ENCODE peak calls at places on chromosomes 16 and 17, in ten cellular contexts. One of them, this sample, is unnamed.
A peak's percentile ranks its signal among the peaks of the same experiment; 100 is the strongest.

GRCh38 chr17:19317359-19318095 is 45.0 kb downstream of the B9D1 start:
- DNase-seq in stimulated activated CD8-positive, alpha-beta memory T cell treated with anti-CD3 and anti-CD28 coated beads, Interleukin-12 subunit alpha, Interleukin-12 subunit beta, amount 100 ng/mL, for 4 hours: no peak
- DNase-seq in hypothalamus: peak; percentile 84
- DNase-seq in CD8-positive, alpha-beta T cell: no peak
- DNase-seq in mucosa of descending colon: peak; percentile 83
- DNase-seq in Caco-2: no peak
- DNase-seq in HTR-8/SVneo: peak; percentile 89
- DNase-seq in iPS-NIHi11: peak; percentile 88
- DNase-seq in GF-D8: no peak
- DNase-seq in heart right ventricle: peak; percentile 89
- DNase-seq in this sample: peak; percentile 98

GRCh38 chr16:84482001-84482891 is 22.2 kb downstream of the MEAK7 start:
- DNase-seq in heart right ventricle: no peak
- DNase-seq in iPS-NIHi11: no peak
- DNase-seq in hypothalamus: no peak
- DNase-seq in Caco-2: peak; percentile 29
- DNase-seq in GF-D8: no peak
- DNase-seq in CD8-positive, alpha-beta T cell: no peak
- DNase-seq in stimulated activated CD8-positive, alpha-beta memory T cell treated with anti-CD3 and anti-CD28 coated beads, Interleukin-12 subunit alpha, Interleukin-12 subunit beta, amount 100 ng/mL, for 4 hours: no peak
- DNase-seq in mucosa of descending colon: no peak
- DNase-seq in HTR-8/SVneo: no peak
- DNase-seq in this sample: no peak

GRCh38 chr16:85850344-85850880 is 48.5 kb upstream of the IRF8 start:
- DNase-seq in GF-D8: no peak
- DNase-seq in Caco-2: peak; percentile 93
- DNase-seq in heart right ventricle: no peak
- DNase-seq in iPS-NIHi11: no peak
- DNase-seq in stimulated activated CD8-positive, alpha-beta memory T cell treated with anti-CD3 and anti-CD28 coated beads, Interleukin-12 subunit alpha, Interleukin-12 subunit beta, amount 100 ng/mL, for 4 hours: no peak
- DNase-seq in mucosa of descending colon: no peak
- DNase-seq in CD8-positive, alpha-beta T cell: no peak
- DNase-seq in HTR-8/SVneo: no peak
- DNase-seq in hypothalamus: no peak
- DNase-seq in this sample: no peak

GRCh38 chr16:79146-80054 is 1.4 kb downstream of the MPG start:
- DNase-seq in hypothalamus: no peak
- DNase-seq in mucosa of descending colon: no peak
- DNase-seq in CD8-positive, alpha-beta T cell: no peak
- DNase-seq in GF-D8: peak; percentile 73
- DNase-seq in stimulated activated CD8-positive, alpha-beta memory T cell treated with anti-CD3 and anti-CD28 coated beads, Interleukin-12 subunit alpha, Interleukin-12 subunit beta, amount 100 ng/mL, for 4 hours: no peak
- DNase-seq in Caco-2: no peak
- DNase-seq in heart right ventricle: no peak
- DNase-seq in iPS-NIHi11: no peak
- DNase-seq in HTR-8/SVneo: no peak
- DNase-seq in this sample: no peak

GRCh38 chr17:27793168-27793905 is 7.0 kb downstream of the NOS2 start:
- DNase-seq in hypothalamus: peak; percentile 13
- DNase-seq in GF-D8: no peak
- DNase-seq in heart right ventricle: no peak
- DNase-seq in mucosa of descending colon: peak; percentile 58
- DNase-seq in Caco-2: peak; percentile 83
- DNase-seq in iPS-NIHi11: peak; percentile 79
- DNase-seq in CD8-positive, alpha-beta T cell: no peak
- DNase-seq in HTR-8/SVneo: peak; percentile 53
- DNase-seq in stimulated activated CD8-positive, alpha-beta memory T cell treated with anti-CD3 and anti-CD28 coated beads, Interleukin-12 subunit alpha, Interleukin-12 subunit beta, amount 100 ng/mL, for 4 hours: no peak
- DNase-seq in this sample: peak; percentile 7

GRCh38 chr16:20984019-20984418 is 83.4 kb downstream of the LYRM1 start:
- DNase-seq in HTR-8/SVneo: no peak
- DNase-seq in GF-D8: no peak
- DNase-seq in Caco-2: no peak
- DNase-seq in heart right ventricle: no peak
- DNase-seq in hypothalamus: no peak
- DNase-seq in iPS-NIHi11: no peak
- DNase-seq in CD8-positive, alpha-beta T cell: no peak
- DNase-seq in stimulated activated CD8-positive, alpha-beta memory T cell treated with anti-CD3 and anti-CD28 coated beads, Interleukin-12 subunit alpha, Interleukin-12 subunit beta, amount 100 ng/mL, for 4 hours: no peak
- DNase-seq in mucosa of descending colon: no peak
- DNase-seq in this sample: no peak

GRCh38 chr17:8801135-8801840 is 2.1 kb upstream of the MFSD6L start:
- DNase-seq in iPS-NIHi11: no peak
- DNase-seq in GF-D8: no peak
- DNase-seq in HTR-8/SVneo: no peak
- DNase-seq in heart right ventricle: no peak
- DNase-seq in hypothalamus: no peak
- DNase-seq in mucosa of descending colon: no peak
- DNase-seq in CD8-positive, alpha-beta T cell: no peak
- DNase-seq in stimulated activated CD8-positive, alpha-beta memory T cell treated with anti-CD3 and anti-CD28 coated beads, Interleukin-12 subunit alpha, Interleukin-12 subunit beta, amount 100 ng/mL, for 4 hours: no peak
- DNase-seq in Caco-2: no peak
- DNase-seq in this sample: no peak

GRCh38 chr16:79261461-79261860 is 339.1 kb downstream of the MAF start:
- DNase-seq in stimulated activated CD8-positive, alpha-beta memory T cell treated with anti-CD3 and anti-CD28 coated beads, Interleukin-12 subunit alpha, Interleukin-12 subunit beta, amount 100 ng/mL, for 4 hours: no peak
- DNase-seq in iPS-NIHi11: peak; percentile 62
- DNase-seq in HTR-8/SVneo: no peak
- DNase-seq in hypothalamus: no peak
- DNase-seq in CD8-positive, alpha-beta T cell: no peak
- DNase-seq in heart right ventricle: peak; percentile 23
- DNase-seq in mucosa of descending colon: peak; percentile 73
- DNase-seq in Caco-2: peak; percentile 45
- DNase-seq in GF-D8: no peak
- DNase-seq in this sample: no peak

GRCh38 chr16:67858448-67858993 is 11.0 kb upstream of the CENPT start:
- DNase-seq in GF-D8: no peak
- DNase-seq in iPS-NIHi11: no peak
- DNase-seq in mucosa of descending colon: no peak
- DNase-seq in HTR-8/SVneo: no peak
- DNase-seq in stimulated activated CD8-positive, alpha-beta memory T cell treated with anti-CD3 and anti-CD28 coated beads, Interleukin-12 subunit alpha, Interleukin-12 subunit beta, amount 100 ng/mL, for 4 hours: no peak
- DNase-seq in CD8-positive, alpha-beta T cell: no peak
- DNase-seq in hypothalamus: no peak
- DNase-seq in heart right ventricle: no peak
- DNase-seq in Caco-2: no peak
- DNase-seq in this sample: no peak

This sample was measured in globus pallidus.